ENCODE peak calls at places on chromosomes 11 and 22, in seven cellular contexts. One of them, this sample, is unnamed.
A peak's percentile ranks its signal among the peaks of the same experiment; 100 is the strongest.

GRCh38 chr22:41127447-41127846 is 35.1 kb downstream of the EP300 start:
- DNase-seq in AG09309: no peak
- DNase-seq in H54: no peak
- DNase-seq in neural progenitor cell: no peak
- DNase-seq in stimulated activated naive B cell treated with anti-CD40 and anti-IgM and Interleukin-4, amounts not matched to agents 10 μg/mL and 1 μg/mL and 100 μg/mL, for 72 hours: no peak
- DNase-seq in anterior cingulate cortex: no peak
- DNase-seq in activated CD4-positive, alpha-beta T cell treated with anti-CD3 and anti-CD28 coated beads, Interleukin-2, amount 10 ng/mL, durations not matched to agents 7 days and 5 days: no peak
- DNase-seq in this sample: no peak

GRCh38 chr11:114280696-114281095 is 15.5 kb upstream of the NNMT start:
- DNase-seq in neural progenitor cell: peak; percentile 88
- DNase-seq in AG09309: peak; percentile 79
- DNase-seq in H54: peak; percentile 44
- DNase-seq in anterior cingulate cortex: no peak
- DNase-seq in activated CD4-positive, alpha-beta T cell treated with anti-CD3 and anti-CD28 coated beads, Interleukin-2, amount 10 ng/mL, durations not matched to agents 7 days and 5 days: peak; percentile 22
- DNase-seq in stimulated activated naive B cell treated with anti-CD40 and anti-IgM and Interleukin-4, amounts not matched to agents 10 μg/mL and 1 μg/mL and 100 μg/mL, for 72 hours: no peak
- DNase-seq in this sample: peak; percentile 82

GRCh38 chr11:2912498-2912897 is 16.7 kb downstream of the PHLDA2 start:
- DNase-seq in neural progenitor cell: no peak
- DNase-seq in activated CD4-positive, alpha-beta T cell treated with anti-CD3 and anti-CD28 coated beads, Interleukin-2, amount 10 ng/mL, durations not matched to agents 7 days and 5 days: no peak
- DNase-seq in stimulated activated naive B cell treated with anti-CD40 and anti-IgM and Interleukin-4, amounts not matched to agents 10 μg/mL and 1 μg/mL and 100 μg/mL, for 72 hours: no peak
- DNase-seq in AG09309: no peak
- DNase-seq in H54: peak; percentile 99
- DNase-seq in anterior cingulate cortex: no peak
- DNase-seq in this sample: no peak

GRCh38 chr11:3046641-3047040 is 10.6 kb downstream of the CARS1 start:
- DNase-seq in activated CD4-positive, alpha-beta T cell treated with anti-CD3 and anti-CD28 coated beads, Interleukin-2, amount 10 ng/mL, durations not matched to agents 7 days and 5 days: no peak
- DNase-seq in anterior cingulate cortex: no peak
- DNase-seq in neural progenitor cell: no peak
- DNase-seq in AG09309: no peak
- DNase-seq in H54: no peak
- DNase-seq in stimulated activated naive B cell treated with anti-CD40 and anti-IgM and Interleukin-4, amounts not matched to agents 10 μg/mL and 1 μg/mL and 100 μg/mL, for 72 hours: no peak
- DNase-seq in this sample: no peak

GRCh38 chr22:30396871-30397655 is at the start of gene SEC14L2:
- DNase-seq in neural progenitor cell: peak; percentile 76
- DNase-seq in H54: no peak
- DNase-seq in AG09309: no peak
- DNase-seq in anterior cingulate cortex: peak; percentile 73
- DNase-seq in stimulated activated naive B cell treated with anti-CD40 and anti-IgM and Interleukin-4, amounts not matched to agents 10 μg/mL and 1 μg/mL and 100 μg/mL, for 72 hours: no peak
- DNase-seq in activated CD4-positive, alpha-beta T cell treated with anti-CD3 and anti-CD28 coated beads, Interleukin-2, amount 10 ng/mL, durations not matched to agents 7 days and 5 days: peak; percentile 65
- DNase-seq in this sample: peak; percentile 67

GRCh38 chr11:8225589-8226036 is 38.1 kb downstream of the LMO1 start:
- DNase-seq in neural progenitor cell: peak; percentile 90
- DNase-seq in AG09309: no peak
- DNase-seq in H54: peak; percentile 79
- DNase-seq in activated CD4-positive, alpha-beta T cell treated with anti-CD3 and anti-CD28 coated beads, Interleukin-2, amount 10 ng/mL, durations not matched to agents 7 days and 5 days: peak; percentile 67
- DNase-seq in anterior cingulate cortex: peak; percentile 11
- DNase-seq in stimulated activated naive B cell treated with anti-CD40 and anti-IgM and Interleukin-4, amounts not matched to agents 10 μg/mL and 1 μg/mL and 100 μg/mL, for 72 hours: peak; percentile 57
- DNase-seq in this sample: peak; percentile 89

GRCh38 chr11:99505319-99505718 is 484.6 kb downstream of the CNTN5 start:
- DNase-seq in activated CD4-positive, alpha-beta T cell treated with anti-CD3 and anti-CD28 coated beads, Interleukin-2, amount 10 ng/mL, durations not matched to agents 7 days and 5 days: no peak
- DNase-seq in H54: no peak
- DNase-seq in neural progenitor cell: no peak
- DNase-seq in anterior cingulate cortex: no peak
- DNase-seq in stimulated activated naive B cell treated with anti-CD40 and anti-IgM and Interleukin-4, amounts not matched to agents 10 μg/mL and 1 μg/mL and 100 μg/mL, for 72 hours: no peak
- DNase-seq in AG09309: peak; percentile 4
- DNase-seq in this sample: no peak

GRCh38 chr11:3037041-3037944 is 19.9 kb downstream of the CARS1 start:
- DNase-seq in AG09309: no peak
- DNase-seq in stimulated activated naive B cell treated with anti-CD40 and anti-IgM and Interleukin-4, amounts not matched to agents 10 μg/mL and 1 μg/mL and 100 μg/mL, for 72 hours: no peak
- DNase-seq in neural progenitor cell: peak; percentile 93
- DNase-seq in H54: peak; percentile 84
- DNase-seq in anterior cingulate cortex: peak; percentile 72
- DNase-seq in activated CD4-positive, alpha-beta T cell treated with anti-CD3 and anti-CD28 coated beads, Interleukin-2, amount 10 ng/mL, durations not matched to agents 7 days and 5 days: peak; percentile 55
- DNase-seq in this sample: peak; percentile 81

GRCh38 chr11:115765803-115766239 is 261.6 kb upstream of the CADM1 start:
- DNase-seq in anterior cingulate cortex: no peak
- DNase-seq in AG09309: peak; percentile 94
- DNase-seq in activated CD4-positive, alpha-beta T cell treated with anti-CD3 and anti-CD28 coated beads, Interleukin-2, amount 10 ng/mL, durations not matched to agents 7 days and 5 days: no peak
- DNase-seq in stimulated activated naive B cell treated with anti-CD40 and anti-IgM and Interleukin-4, amounts not matched to agents 10 μg/mL and 1 μg/mL and 100 μg/mL, for 72 hours: no peak
- DNase-seq in H54: no peak
- DNase-seq in neural progenitor cell: no peak
- DNase-seq in this sample: no peak

GRCh38 chr11:13997881-13998280 is 35.4 kb downstream of the SPON1 start:
- DNase-seq in stimulated activated naive B cell treated with anti-CD40 and anti-IgM and Interleukin-4, amounts not matched to agents 10 μg/mL and 1 μg/mL and 100 μg/mL, for 72 hours: no peak
- DNase-seq in neural progenitor cell: no peak
- DNase-seq in H54: no peak
- DNase-seq in AG09309: no peak
- DNase-seq in anterior cingulate cortex: no peak
- DNase-seq in activated CD4-positive, alpha-beta T cell treated with anti-CD3 and anti-CD28 coated beads, Interleukin-2, amount 10 ng/mL, durations not matched to agents 7 days and 5 days: no peak
- DNase-seq in this sample: no peak

GRCh38 chr11:27718853-27719574 is 18.8 kb upstream of the BDNF start:
- DNase-seq in neural progenitor cell: peak; percentile 91
- DNase-seq in H54: peak; percentile 55
- DNase-seq in AG09309: no peak
- DNase-seq in activated CD4-positive, alpha-beta T cell treated with anti-CD3 and anti-CD28 coated beads, Interleukin-2, amount 10 ng/mL, durations not matched to agents 7 days and 5 days: no peak
- DNase-seq in stimulated activated naive B cell treated with anti-CD40 and anti-IgM and Interleukin-4, amounts not matched to agents 10 μg/mL and 1 μg/mL and 100 μg/mL, for 72 hours: no peak
- DNase-seq in anterior cingulate cortex: no peak
- DNase-seq in this sample: peak; percentile 83

GRCh38 chr22:40236131-40236665 is 58.5 kb downstream of the TNRC6B start:
- DNase-seq in anterior cingulate cortex: no peak
- DNase-seq in activated CD4-positive, alpha-beta T cell treated with anti-CD3 and anti-CD28 coated beads, Interleukin-2, amount 10 ng/mL, durations not matched to agents 7 days and 5 days: no peak
- DNase-seq in AG09309: no peak
- DNase-seq in stimulated activated naive B cell treated with anti-CD40 and anti-IgM and Interleukin-4, amounts not matched to agents 10 μg/mL and 1 μg/mL and 100 μg/mL, for 72 hours: no peak
- DNase-seq in neural progenitor cell: no peak
- DNase-seq in H54: no peak
- DNase-seq in this sample: no peak

GRCh38 chr22:44773082-44773481 is 20.7 kb downstream of the ARHGAP8 start:
- DNase-seq in activated CD4-positive, alpha-beta T cell treated with anti-CD3 and anti-CD28 coated beads, Interleukin-2, amount 10 ng/mL, durations not matched to agents 7 days and 5 days: no peak
- DNase-seq in neural progenitor cell: no peak
- DNase-seq in stimulated activated naive B cell treated with anti-CD40 and anti-IgM and Interleukin-4, amounts not matched to agents 10 μg/mL and 1 μg/mL and 100 μg/mL, for 72 hours: no peak
- DNase-seq in AG09309: no peak
- DNase-seq in anterior cingulate cortex: no peak
- DNase-seq in H54: no peak
- DNase-seq in this sample: no peak

GRCh38 chr11:118114266-118114665 is 27.5 kb upstream of the SMIM35 start:
- DNase-seq in anterior cingulate cortex: no peak
- DNase-seq in AG09309: no peak
- DNase-seq in H54: no peak
- DNase-seq in stimulated activated naive B cell treated with anti-CD40 and anti-IgM and Interleukin-4, amounts not matched to agents 10 μg/mL and 1 μg/mL and 100 μg/mL, for 72 hours: no peak
- DNase-seq in neural progenitor cell: no peak
- DNase-seq in activated CD4-positive, alpha-beta T cell treated with anti-CD3 and anti-CD28 coated beads, Interleukin-2, amount 10 ng/mL, durations not matched to agents 7 days and 5 days: no peak
- DNase-seq in this sample: no peak

GRCh38 chr22:45268958-45269844 is 15.5 kb upstream of the UPK3A start:
- DNase-seq in AG09309: no peak
- DNase-seq in stimulated activated naive B cell treated with anti-CD40 and anti-IgM and Interleukin-4, amounts not matched to agents 10 μg/mL and 1 μg/mL and 100 μg/mL, for 72 hours: peak; percentile 67
- DNase-seq in H54: peak; percentile 52
- DNase-seq in neural progenitor cell: peak; percentile 95
- DNase-seq in activated CD4-positive, alpha-beta T cell treated with anti-CD3 and anti-CD28 coated beads, Interleukin-2, amount 10 ng/mL, durations not matched to agents 7 days and 5 days: peak; percentile 88
- DNase-seq in anterior cingulate cortex: peak; percentile 39
- DNase-seq in this sample: peak; percentile 75

GRCh38 chr11:5891216-5891800 is 1.7 kb upstream of the OR52E5 start:
- DNase-seq in AG09309: no peak
- DNase-seq in anterior cingulate cortex: no peak
- DNase-seq in H54: no peak
- DNase-seq in stimulated activated naive B cell treated with anti-CD40 and anti-IgM and Interleukin-4, amounts not matched to agents 10 μg/mL and 1 μg/mL and 100 μg/mL, for 72 hours: no peak
- DNase-seq in activated CD4-positive, alpha-beta T cell treated with anti-CD3 and anti-CD28 coated beads, Interleukin-2, amount 10 ng/mL, durations not matched to agents 7 days and 5 days: no peak
- DNase-seq in neural progenitor cell: no peak
- DNase-seq in this sample: peak; percentile 8

GRCh38 chr11:19553683-19554333 is 158.8 kb upstream of the NAV2 start:
- DNase-seq in activated CD4-positive, alpha-beta T cell treated with anti-CD3 and anti-CD28 coated beads, Interleukin-2, amount 10 ng/mL, durations not matched to agents 7 days and 5 days: peak; percentile 74
- DNase-seq in AG09309: peak; percentile 13
- DNase-seq in neural progenitor cell: peak; percentile 89
- DNase-seq in stimulated activated naive B cell treated with anti-CD40 and anti-IgM and Interleukin-4, amounts not matched to agents 10 μg/mL and 1 μg/mL and 100 μg/mL, for 72 hours: peak; percentile 62
- DNase-seq in H54: peak; percentile 64
- DNase-seq in anterior cingulate cortex: peak; percentile 72
- DNase-seq in this sample: peak; percentile 79

This sample was measured in NCI-H82.